ENCODE peak calls at places on chromosomes 11 and 22, in five cellular contexts. E is transverse colon, R is lung, G is ACHN, Z is sciatic nerve. J is an unnamed sample.
A peak's percentile ranks its signal among the peaks of the same experiment; 100 is the strongest.

GRCh38 chr11:47980093-47980906 is at the start of gene PTPRJ:
- DNase-seq in G (peak; percentile 55), Z (peak; percentile 82), E (peak; percentile 63), R (peak; percentile 56), J (peak; percentile 45)

GRCh38 chr22:21926728-21927127 is 25.9 kb downstream of the PPM1F start:
- DNase-seq in E (no peak), Z (no peak), R (no peak), G (no peak), J (no peak)

GRCh38 chr11:47373876-47374820 is 4.2 kb downstream of the SPI1 start:
- DNase-seq in E (peak; percentile 85), Z (peak; percentile 91), R (peak; percentile 83), G (peak; percentile 74), J (peak; percentile 71)

GRCh38 chr11:102883132-102883531 is 8.3 kb upstream of the MMP12 start:
- DNase-seq in E (no peak), Z (no peak), R (no peak), G (no peak), J (no peak)

GRCh38 chr11:105609832-105610781 is at the start of gene GRIA4:
- DNase-seq in Z (peak; percentile 54), G (peak; percentile 76), E (no peak), R (no peak), J (peak; percentile 11)

GRCh38 chr11:16815047-16815767 is 76.8 kb downstream of the C11orf58 start:
- DNase-seq in R (peak; percentile 70), G (no peak), Z (peak; percentile 76), E (peak; percentile 57), J (no peak)

GRCh38 chr11:34490304-34490703 is 23.3 kb downstream of the ELF5 start:
- DNase-seq in G (no peak), R (no peak), E (no peak), Z (no peak), J (no peak)

GRCh38 chr11:86571273-86571948 is 101.0 kb downstream of the ME3 start:
- DNase-seq in R (no peak), Z (no peak), E (peak; percentile 53), G (peak; percentile 67), J (no peak)

GRCh38 chr11:17221968-17222367 is 14.2 kb upstream of the PIK3C2A start:
- DNase-seq in G (peak; percentile 81), R (no peak), Z (no peak), E (no peak), J (no peak)

GRCh38 chr22:40218723-40219294 is 41.1 kb downstream of the TNRC6B start:
- DNase-seq in Z (no peak), G (no peak), E (no peak), R (no peak), J (peak; percentile 17)